ENCODE peak calls at places on chromosomes 6 and 20, in eight cellular contexts. V is GM04503, E is left colon, O is DMS 273 treated with DMSO at 0.1 percent for 48 hours, W is fibroblast of lung, U is iris pigment epithelial cell, J is AG04449, T is C1 segment of cervical spinal cord. C is an unnamed sample.

GRCh38 chr6:111409430-111409829 is 73.6 kb downstream of the REV3L start:
- DNase-seq in U (no peak), T (no peak), O (no peak), E (no peak), W (no peak), V (no peak), J (no peak), C (no peak)

GRCh38 chr6:92507552-92507951 is 911.8 kb downstream of the EPHA7 start:
- DNase-seq in U (no peak), V (no peak), T (no peak), E (no peak), J (no peak), O (no peak), W (no peak), C (no peak)

GRCh38 chr20:51661609-51662178 is 106.5 kb downstream of the ATP9A start:
- DNase-seq in T (no peak), W (peak), V (peak), U (peak), J (no peak), O (no peak), E (no peak), C (no peak)

GRCh38 chr6:6700871-6701270 is 112.4 kb downstream of the LY86 start:
- DNase-seq in O (no peak), T (no peak), E (no peak), U (no peak), W (no peak), V (no peak), J (no peak), C (no peak)

GRCh38 chr6:44564906-44565524 is 177.5 kb downstream of the CDC5L start:
- DNase-seq in T (no peak), O (no peak), W (no peak), E (no peak), U (no peak), V (no peak), J (no peak), C (no peak)

GRCh38 chr6:21357262-21357661 is 236.3 kb upstream of the SOX4 start:
- DNase-seq in O (no peak), W (no peak), T (no peak), J (no peak), E (no peak), U (no peak), V (no peak), C (no peak)

GRCh38 chr20:34403908-34404307 is 40.8 kb downstream of the ITCH start:
- DNase-seq in E (no peak), O (no peak), U (no peak), W (no peak), J (no peak), T (no peak), V (no peak), C (no peak)

GRCh38 chr6:76771076-76771634 is 692.1 kb downstream of the HTR1B start:
- DNase-seq in O (no peak), U (no peak), J (no peak), W (no peak), T (no peak), V (no peak), E (no peak), C (no peak)

GRCh38 chr20:44223721-44224120 is 13.2 kb upstream of the OSER1 start:
- DNase-seq in J (no peak), W (no peak), T (no peak), V (no peak), O (no peak), E (peak), U (no peak), C (no peak)

GRCh38 chr6:36130672-36131516 is 581 bp downstream of the MAPK13 start:
- DNase-seq in W (no peak), T (no peak), U (peak), V (no peak), E (peak), J (no peak), O (no peak), C (peak)

GRCh38 chr20:54321688-54322087 is 113.8 kb downstream of the PFDN4 start:
- DNase-seq in T (no peak), V (no peak), U (no peak), O (no peak), E (no peak), W (no peak), J (no peak), C (no peak)

GRCh38 chr20:5135363-5136012 is 8.7 kb downstream of the CDS2 start:
- DNase-seq in J (no peak), U (no peak), O (no peak), T (peak), W (no peak), E (no peak), V (no peak), C (no peak)

GRCh38 chr20:59456342-59457132 is 147.8 kb upstream of the PHACTR3 start:
- DNase-seq in W (no peak), V (no peak), E (no peak), J (no peak), T (no peak), U (no peak), O (no peak), C (no peak)

GRCh38 chr6:107653183-107653580 is 163.3 kb downstream of the SOBP start:
- DNase-seq in V (no peak), O (no peak), T (no peak), E (no peak), W (no peak), U (no peak), J (no peak), C (no peak)

GRCh38 chr6:116461563-116462507 is 660 bp downstream of the CALHM6 start:
- DNase-seq in U (peak), J (no peak), V (no peak), E (peak), W (peak), T (peak), O (no peak), C (peak)

GRCh38 chr6:131309437-131309836 is 174.2 kb downstream of the AKAP7 start:
- DNase-seq in V (no peak), O (no peak), W (no peak), J (no peak), U (no peak), E (no peak), T (no peak), C (no peak)

GRCh38 chr20:20212675-20213096 is 155.2 kb upstream of the INSM1 start:
- DNase-seq in J (no peak), O (peak), W (no peak), U (no peak), E (no peak), T (no peak), V (no peak), C (no peak)

GRCh38 chr6:45929421-45930361 is 86.0 kb downstream of the CLIC5 start:
- DNase-seq in J (no peak), T (no peak), W (no peak), E (no peak), U (no peak), V (no peak), O (no peak), C (no peak)

GRCh38 chr6:21953831-21954801 is 342.7 kb downstream of the PRL start:
- DNase-seq in V (no peak), J (no peak), T (no peak), O (peak), E (peak), U (peak), W (peak), C (peak)

GRCh38 chr6:126947070-126947469 is 171.4 kb upstream of the RSPO3 start:
- DNase-seq in V (no peak), U (no peak), E (no peak), J (no peak), T (no peak), O (no peak), W (peak), C (no peak)

GRCh38 chr20:32544893-32545840 is 40.0 kb downstream of the NOL4L start:
- DNase-seq in V (no peak), U (no peak), T (no peak), E (no peak), J (no peak), O (no peak), W (no peak), C (no peak)

GRCh38 chr6:113591896-113592827 is 265.0 kb upstream of the MARCKS start:
- DNase-seq in T (no peak), V (no peak), U (peak), J (no peak), O (no peak), E (peak), W (peak), C (no peak)

GRCh38 chr20:47146703-47147102 is 209.8 kb downstream of the ZMYND8 start:
- DNase-seq in U (peak), T (no peak), W (peak), J (no peak), V (peak), E (no peak), O (no peak), C (no peak)

GRCh38 chr20:7792131-7792869 is 148.0 kb downstream of the HAO1 start:
- DNase-seq in O (no peak), J (no peak), W (peak), T (no peak), V (no peak), U (peak), E (no peak), C (no peak)

GRCh38 chr6:53410508-53411258 is 61.9 kb upstream of the ELOVL5 start:
- DNase-seq in E (peak), J (no peak), O (no peak), T (peak), U (peak), V (peak), W (peak), C (peak)

GRCh38 chr20:46903256-46903655 is 8.6 kb downstream of the EYA2 start:
- DNase-seq in O (no peak), V (no peak), E (no peak), W (no peak), J (no peak), T (no peak), U (peak), C (no peak)

GRCh38 chr20:1651268-1651667 is 6.3 kb downstream of the SIRPG start:
- DNase-seq in E (no peak), V (no peak), W (no peak), O (no peak), T (no peak), J (no peak), U (no peak), C (no peak)

GRCh38 chr20:50704971-50705370 is 13.6 kb upstream of the RIPOR3 start:
- DNase-seq in W (no peak), V (no peak), T (no peak), O (no peak), U (peak), J (no peak), E (no peak), C (no peak)

GRCh38 chr6:6633898-6634734 is 45.6 kb downstream of the LY86 start:
- DNase-seq in W (no peak), V (no peak), U (no peak), T (no peak), O (no peak), J (no peak), E (no peak), C (no peak)

GRCh38 chr6:108027594-108027993 is 46.9 kb downstream of the OSTM1 start:
- DNase-seq in U (peak), O (peak), T (no peak), E (peak), W (peak), V (no peak), J (no peak), C (no peak)

GRCh38 chr6:39037082-39037487 is 11.5 kb upstream of the GLP1R start:
- DNase-seq in W (no peak), E (no peak), T (no peak), O (no peak), U (no peak), J (no peak), V (no peak), C (no peak)

GRCh38 chr20:19000071-19000470 is 186.5 kb downstream of the SCP2D1 start:
- DNase-seq in W (no peak), E (no peak), V (no peak), T (no peak), U (no peak), J (no peak), O (no peak), C (no peak)

GRCh38 chr20:46255440-46256104 is 52.7 kb downstream of the CDH22 start:
- DNase-seq in O (peak), V (no peak), U (peak), J (no peak), W (no peak), T (no peak), E (peak), C (peak)

GRCh38 chr6:140225587-140226438 is 851.4 kb upstream of the CITED2 start:
- DNase-seq in J (peak), W (peak), U (peak), E (no peak), V (peak), O (no peak), T (no peak), C (no peak)

GRCh38 chr6:112233864-112234263 is 20.5 kb downstream of the LAMA4 start:
- DNase-seq in O (no peak), T (no peak), W (peak), E (no peak), J (no peak), V (peak), U (peak), C (no peak)

GRCh38 chr20:35146299-35146921 is 726 bp downstream of the EDEM2 start:
- DNase-seq in T (no peak), J (no peak), V (no peak), U (no peak), E (peak), W (no peak), O (no peak), C (peak)

GRCh38 chr6:78781001-78781400 is 86.3 kb upstream of the IRAK1BP1 start:
- DNase-seq in O (no peak), J (no peak), W (no peak), U (no peak), V (no peak), T (no peak), E (no peak), C (no peak)

GRCh38 chr6:84764332-84765049 is at the start of gene TBX18:
- DNase-seq in V (peak), T (no peak), J (peak), E (peak), U (peak), O (no peak), W (peak), C (peak)

GRCh38 chr6:115485400-115485799 is 575.3 kb downstream of the FRK start:
- DNase-seq in O (no peak), W (no peak), V (no peak), T (no peak), E (no peak), U (no peak), J (no peak), C (no peak)

C was measured in Peyer's patch.